ENCODE peak calls at places on chromosomes 13 and 19, in six cellular contexts. One of them, this sample, is unnamed. For H3K4me1, the result is how much of the 10 kb centered on the place peaks cover.

GRCh38 chr13:110008816-110009215 is 222.4 kb upstream of the IRS2 start:
- DNase-seq in tibial nerve: no peak
- DNase-seq in breast epithelium: no peak
- DNase-seq in H1: no peak
- DNase-seq in K562: no peak
- DNase-seq in HCT116: no peak
- DNase-seq in this sample: no peak

GRCh38 chr19:39030854-39031367 is 1.4 kb downstream of the FBXO27 start:
- DNase-seq in tibial nerve: no peak
- DNase-seq in breast epithelium: no peak
- DNase-seq in H1: no peak
- DNase-seq in K562: no peak
- DNase-seq in HCT116: no peak
- DNase-seq in this sample: no peak

GRCh38 chr13:26420282-26420960 is 137.1 kb upstream of the WASF3 start:
- DNase-seq in tibial nerve: no peak
- DNase-seq in breast epithelium: no peak
- DNase-seq in H1: no peak
- DNase-seq in K562: no peak
- DNase-seq in HCT116: no peak
- DNase-seq in this sample: no peak

GRCh38 chr19:1882089-1882785 is 3.1 kb downstream of the ABHD17A start:
- DNase-seq in tibial nerve: no peak
- DNase-seq in breast epithelium: no peak
- DNase-seq in H1: no peak
- DNase-seq in K562: no peak
- DNase-seq in HCT116: no peak
- DNase-seq in this sample: no peak

GRCh38 chr19:33293255-33294057 is 8.9 kb downstream of the CEBPA start:
- DNase-seq in tibial nerve: no peak
- DNase-seq in breast epithelium: no peak
- DNase-seq in H1: no peak
- DNase-seq in K562: no peak
- DNase-seq in HCT116: no peak
- DNase-seq in this sample: no peak

GRCh38 chr19:10219678-10220077 is 11.5 kb downstream of the S1PR2 start:
- DNase-seq in tibial nerve: no peak
- DNase-seq in breast epithelium: no peak
- DNase-seq in H1: peak
- DNase-seq in K562: peak
- DNase-seq in HCT116: no peak
- DNase-seq in this sample: no peak

GRCh38 chr13:78595819-78596700 is 7.3 kb downstream of the POU4F1 start:
- DNase-seq in tibial nerve: no peak
- DNase-seq in breast epithelium: no peak
- DNase-seq in H1: no peak
- DNase-seq in K562: no peak
- DNase-seq in HCT116: no peak
- DNase-seq in this sample: no peak

GRCh38 chr13:25267715-25268114 is 19.6 kb downstream of the MTMR6 start:
- DNase-seq in tibial nerve: no peak
- DNase-seq in breast epithelium: no peak
- DNase-seq in H1: no peak
- DNase-seq in K562: no peak
- DNase-seq in HCT116: no peak
- DNase-seq in this sample: no peak

GRCh38 chr13:23500858-23501257 is 67.4 kb upstream of the SACS start:
- DNase-seq in tibial nerve: no peak
- DNase-seq in breast epithelium: no peak
- DNase-seq in H1: no peak
- DNase-seq in K562: no peak
- DNase-seq in HCT116: no peak
- DNase-seq in this sample: peak

GRCh38 chr19:11033763-11034162 is 55.5 kb upstream of the LDLR start:
- DNase-seq in tibial nerve: no peak
- DNase-seq in breast epithelium: no peak
- DNase-seq in H1: no peak
- DNase-seq in K562: no peak
- DNase-seq in HCT116: no peak
- DNase-seq in this sample: no peak

GRCh38 chr19:1266818-1267440 is 2.2 kb upstream of the CIRBP start:
- DNase-seq in tibial nerve: no peak
- DNase-seq in breast epithelium: peak
- DNase-seq in H1: no peak
- DNase-seq in K562: peak
- DNase-seq in HCT116: no peak
- DNase-seq in this sample: peak

GRCh38 chr19:46049597-46049996 is 8.8 kb upstream of the IGFL4 start:
- DNase-seq in tibial nerve: no peak
- DNase-seq in breast epithelium: no peak
- DNase-seq in H1: peak
- DNase-seq in K562: no peak
- DNase-seq in HCT116: no peak
- DNase-seq in this sample: no peak

GRCh38 chr13:91185294-91185863 is 162.1 kb upstream of the MIR17HG start:
- DNase-seq in tibial nerve: no peak
- DNase-seq in breast epithelium: no peak
- DNase-seq in H1: no peak
- DNase-seq in K562: no peak
- DNase-seq in HCT116: peak
- DNase-seq in this sample: no peak

GRCh38 chr13:20461481-20461859 is 64.2 kb downstream of the CRYL1 start:
- DNase-seq in tibial nerve: no peak
- DNase-seq in breast epithelium: no peak
- DNase-seq in H1: no peak
- DNase-seq in K562: no peak
- DNase-seq in HCT116: no peak
- DNase-seq in this sample: no peak

GRCh38 chr19:7739801-7740659 is 7.3 kb downstream of the CD209 start:
- DNase-seq in tibial nerve: no peak
- DNase-seq in breast epithelium: no peak
- DNase-seq in H1: no peak
- DNase-seq in K562: no peak
- DNase-seq in HCT116: no peak
- DNase-seq in this sample: no peak

GRCh38 chr19:44107751-44108150 is 5.4 kb upstream of the ZNF225 start:
- DNase-seq in tibial nerve: no peak
- DNase-seq in breast epithelium: no peak
- DNase-seq in H1: no peak
- DNase-seq in K562: no peak
- DNase-seq in HCT116: no peak
- DNase-seq in this sample: no peak

GRCh38 chr13:31166591-31166990 is 4.9 kb upstream of the HSPH1 start:
- DNase-seq in tibial nerve: no peak
- DNase-seq in breast epithelium: no peak
- DNase-seq in H1: no peak
- DNase-seq in K562: no peak
- DNase-seq in HCT116: no peak
- DNase-seq in this sample: no peak

GRCh38 chr19:41753936-41754529 is 1.3 kb upstream of the CEACAM6 start:
- DNase-seq in tibial nerve: peak
- DNase-seq in breast epithelium: no peak
- DNase-seq in H1: no peak
- DNase-seq in K562: peak
- DNase-seq in HCT116: peak
- DNase-seq in this sample: peak

GRCh38 chr13:106958690-106959089 is 390.8 kb upstream of the ARGLU1 start:
- DNase-seq in tibial nerve: no peak
- DNase-seq in breast epithelium: no peak
- DNase-seq in H1: no peak
- DNase-seq in K562: no peak
- DNase-seq in HCT116: no peak
- DNase-seq in this sample: no peak

GRCh38 chr13:112366907-112367646 is 9.1 kb upstream of the SPACA7 start:
- DNase-seq in tibial nerve: no peak
- DNase-seq in breast epithelium: no peak
- DNase-seq in H1: no peak
- DNase-seq in K562: no peak
- DNase-seq in HCT116: no peak
- DNase-seq in this sample: no peak

GRCh38 chr19:47719047-47719885 is 6.0 kb downstream of the EHD2 start:
- DNase-seq in tibial nerve: peak
- DNase-seq in breast epithelium: peak
- DNase-seq in H1: no peak
- DNase-seq in K562: no peak
- DNase-seq in HCT116: no peak
- DNase-seq in this sample: peak

GRCh38 chr13:92573467-92574057 is 653.0 kb upstream of the GPC6 start:
- DNase-seq in tibial nerve: no peak
- DNase-seq in breast epithelium: no peak
- DNase-seq in H1: no peak
- DNase-seq in K562: peak
- DNase-seq in HCT116: no peak
- DNase-seq in this sample: no peak

GRCh38 chr19:42850981-42851717 is 28.4 kb downstream of the PSG1 start:
- DNase-seq in tibial nerve: peak
- DNase-seq in breast epithelium: no peak
- DNase-seq in H1: no peak
- DNase-seq in K562: no peak
- DNase-seq in HCT116: peak
- DNase-seq in this sample: peak

GRCh38 chr19:13026478-13026999 is 31.3 kb downstream of the NFIX start:
- DNase-seq in tibial nerve: no peak
- DNase-seq in breast epithelium: no peak
- DNase-seq in H1: no peak
- DNase-seq in K562: no peak
- DNase-seq in HCT116: no peak
- DNase-seq in this sample: no peak

GRCh38 chr19:10587022-10587838 is at the start of gene AP1M2:
- DNase-seq in tibial nerve: no peak
- DNase-seq in breast epithelium: no peak
- DNase-seq in H1: peak
- DNase-seq in K562: peak
- DNase-seq in HCT116: peak
- DNase-seq in this sample: no peak

GRCh38 chr13:109036091-109036490 is 406.7 kb downstream of the MYO16 start:
- DNase-seq in tibial nerve: no peak
- DNase-seq in breast epithelium: no peak
- DNase-seq in H1: no peak
- DNase-seq in K562: no peak
- DNase-seq in HCT116: no peak
- DNase-seq in this sample: no peak

GRCh38 chr19:48551437-48552302 is at the start of gene SULT2B1:
- DNase-seq in tibial nerve: no peak
- DNase-seq in breast epithelium: peak
- DNase-seq in H1: no peak
- DNase-seq in K562: no peak
- DNase-seq in HCT116: no peak
- DNase-seq in this sample: no peak

GRCh38 chr13:114065141-114065925 is 67.1 kb downstream of the RASA3 start:
- DNase-seq in tibial nerve: peak
- DNase-seq in breast epithelium: peak
- DNase-seq in H1: peak
- DNase-seq in K562: peak
- DNase-seq in HCT116: peak
- DNase-seq in this sample: peak
- H3K4me1 ChIP-seq in tibial nerve: half or more
- H3K4me1 ChIP-seq in breast epithelium: under half
- H3K4me1 ChIP-seq in H1: under half
- H3K4me1 ChIP-seq in K562: half or more
- H3K4me1 ChIP-seq in HCT116: under half
- H3K4me1 ChIP-seq in this sample: under half

GRCh38 chr19:55544014-55544413 is 1.3 kb downstream of the SBK3 start:
- DNase-seq in tibial nerve: no peak
- DNase-seq in breast epithelium: no peak
- DNase-seq in H1: no peak
- DNase-seq in K562: no peak
- DNase-seq in HCT116: no peak
- DNase-seq in this sample: no peak
- H3K4me3 ChIP-seq in tibial nerve: no peak
- H3K4me3 ChIP-seq in breast epithelium: no peak
- H3K4me3 ChIP-seq in H1: no peak
- H3K4me3 ChIP-seq in K562: no peak
- H3K4me3 ChIP-seq in HCT116: no peak
- H3K4me3 ChIP-seq in this sample: no peak

GRCh38 chr13:46050771-46051170 is 1.8 kb downstream of the ZC3H13 start:
- DNase-seq in tibial nerve: no peak
- DNase-seq in breast epithelium: no peak
- DNase-seq in H1: no peak
- DNase-seq in K562: no peak
- DNase-seq in HCT116: no peak
- DNase-seq in this sample: no peak

GRCh38 chr13:46051958-46052313 is 610 bp downstream of the ZC3H13 start:
- DNase-seq in tibial nerve: no peak
- DNase-seq in breast epithelium: no peak
- DNase-seq in H1: no peak
- DNase-seq in K562: no peak
- DNase-seq in HCT116: no peak
- DNase-seq in this sample: no peak

GRCh38 chr13:46057251-46058015 is 4.9 kb upstream of the ZC3H13 start:
- DNase-seq in tibial nerve: no peak
- DNase-seq in breast epithelium: no peak
- DNase-seq in H1: no peak
- DNase-seq in K562: no peak
- DNase-seq in HCT116: no peak
- DNase-seq in this sample: no peak

GRCh38 chr13:46053162-46054012 is 841 bp upstream of the ZC3H13 start:
- DNase-seq in tibial nerve: no peak
- DNase-seq in breast epithelium: no peak
- DNase-seq in H1: no peak
- DNase-seq in K562: no peak
- DNase-seq in HCT116: no peak
- DNase-seq in this sample: no peak

GRCh38 chr13:46052314-46053161 is at the start of gene ZC3H13:
- DNase-seq in tibial nerve: peak
- DNase-seq in breast epithelium: peak
- DNase-seq in H1: peak
- DNase-seq in K562: peak
- DNase-seq in HCT116: peak
- DNase-seq in this sample: peak
- TF ChIP-seq POLR2A in tibial nerve: peak
- TF ChIP-seq POLR2A in breast epithelium: no peak
- TF ChIP-seq POLR2A in H1: peak
- TF ChIP-seq POLR2A in K562: peak
- TF ChIP-seq POLR2A in HCT116: peak
- TF ChIP-seq POLR2A in this sample: peak

GRCh38 chr19:16619456-16619855 is 8.5 kb downstream of the MED26 start:
- DNase-seq in tibial nerve: no peak
- DNase-seq in breast epithelium: no peak
- DNase-seq in H1: no peak
- DNase-seq in K562: no peak
- DNase-seq in HCT116: no peak
- DNase-seq in this sample: peak

GRCh38 chr19:16620018-16620417 is 8.0 kb downstream of the MED26 start:
- DNase-seq in tibial nerve: no peak
- DNase-seq in breast epithelium: no peak
- DNase-seq in H1: no peak
- DNase-seq in K562: no peak
- DNase-seq in HCT116: no peak
- DNase-seq in this sample: no peak

GRCh38 chr19:16615788-16616187 is 12.2 kb downstream of the MED26 start:
- DNase-seq in tibial nerve: no peak
- DNase-seq in breast epithelium: no peak
- DNase-seq in H1: no peak
- DNase-seq in K562: peak
- DNase-seq in HCT116: no peak
- DNase-seq in this sample: no peak

GRCh38 chr19:16620584-16620983 is 7.4 kb downstream of the MED26 start:
- DNase-seq in tibial nerve: no peak
- DNase-seq in breast epithelium: no peak
- DNase-seq in H1: no peak
- DNase-seq in K562: no peak
- DNase-seq in HCT116: no peak
- DNase-seq in this sample: no peak

GRCh38 chr19:16618248-16618647 is 9.8 kb downstream of the MED26 start:
- DNase-seq in tibial nerve: no peak
- DNase-seq in breast epithelium: no peak
- DNase-seq in H1: no peak
- DNase-seq in K562: no peak
- DNase-seq in HCT116: no peak
- DNase-seq in this sample: no peak
- H3K4me1 ChIP-seq in tibial nerve: under half
- H3K4me1 ChIP-seq in breast epithelium: under half
- H3K4me1 ChIP-seq in H1: under half
- H3K4me1 ChIP-seq in K562: under half
- H3K4me1 ChIP-seq in HCT116: under half
- H3K4me1 ChIP-seq in this sample: under half